ENCODE peak calls at places on chromosomes 11 and 22, in nine cellular contexts. I is esophagus muscularis mucosa, X is neural progenitor cell, T is tibial artery, J is MM.1S, A is Peyer's patch, V is heart right ventricle, Q is left ventricle myocardium inferior, N is brain microvascular endothelial cell. H is an unnamed sample.

GRCh38 chr11:76668362-76669155 is 2.0 kb downstream of the LRRC32 start:
- DNase-seq in I (no peak), X (no peak), T (no peak), J (no peak), A (no peak), V (no peak), Q (no peak), N (no peak), H (peak; percentile 24)

GRCh38 chr11:32890843-32891656 is 1.6 kb upstream of the QSER1 start:
- DNase-seq in I (no peak), X (peak; percentile 69), T (no peak), J (no peak), A (no peak), V (no peak), Q (no peak), N (no peak), H (no peak)

GRCh38 chr11:66313321-66314185 is 3.3 kb downstream of the CD248 start:
- DNase-seq in I (no peak), X (peak; percentile 85), T (no peak), J (no peak), A (no peak), V (no peak), Q (peak; percentile 41), N (no peak), H (no peak)

GRCh38 chr11:129230006-129230405 is 37.9 kb upstream of the ARHGAP32 start:
- DNase-seq in I (no peak), X (no peak), T (no peak), J (no peak), A (no peak), V (no peak), Q (no peak), N (no peak), H (no peak)

GRCh38 chr11:87281496-87281895 is 243.8 kb downstream of the TMEM135 start:
- DNase-seq in I (no peak), X (no peak), T (no peak), J (no peak), A (no peak), V (no peak), Q (no peak), N (peak; percentile 59), H (no peak)

GRCh38 chr22:20246368-20247009 is 21.6 kb downstream of the RTN4R start:
- DNase-seq in I (no peak), X (peak; percentile 65), T (no peak), J (no peak), A (no peak), V (no peak), Q (no peak), N (no peak), H (no peak)

GRCh38 chr11:17418437-17418836 is 30.0 kb upstream of the KCNJ11 start:
- DNase-seq in I (no peak), X (no peak), T (no peak), J (no peak), A (no peak), V (no peak), Q (no peak), N (no peak), H (no peak)

GRCh38 chr11:115659061-115659963 is 155.1 kb upstream of the CADM1 start:
- DNase-seq in I (no peak), X (peak; percentile 67), T (no peak), J (no peak), A (no peak), V (peak; percentile 41), Q (peak; percentile 45), N (no peak), H (no peak)

GRCh38 chr22:36924151-36924698 is 10.8 kb downstream of the CSF2RB start:
- DNase-seq in I (no peak), X (no peak), T (no peak), J (no peak), A (no peak), V (no peak), Q (no peak), N (no peak), H (no peak)

GRCh38 chr22:47370448-47371262 is 608.2 kb downstream of the TBC1D22A start:
- DNase-seq in I (no peak), X (no peak), T (peak; percentile 18), J (peak; percentile 27), A (no peak), V (no peak), Q (no peak), N (no peak), H (no peak)

GRCh38 chr11:95230054-95231034 is 658 bp downstream of the SESN3 start:
- DNase-seq in I (peak; percentile 92), X (peak; percentile 53), T (peak; percentile 20), J (peak; percentile 34), A (peak; percentile 40), V (no peak), Q (no peak), N (peak; percentile 7), H (peak; percentile 64)

GRCh38 chr11:61817471-61818202 is 834 bp upstream of the FADS1 start:
- DNase-seq in I (no peak), X (no peak), T (no peak), J (no peak), A (no peak), V (no peak), Q (no peak), N (no peak), H (no peak)

GRCh38 chr11:120302001-120302805 is 22.9 kb upstream of the TLCD5 start:
- DNase-seq in I (no peak), X (no peak), T (no peak), J (no peak), A (no peak), V (no peak), Q (no peak), N (no peak), H (no peak)

GRCh38 chr22:20567371-20567847 is 60.0 kb downstream of the MED15 start:
- DNase-seq in I (no peak), X (no peak), T (no peak), J (no peak), A (no peak), V (no peak), Q (peak; percentile 6), N (no peak), H (no peak)

GRCh38 chr11:55942785-55943392 is 6.7 kb upstream of the OR5I1 start:
- DNase-seq in I (no peak), X (peak; percentile 66), T (no peak), J (peak; percentile 57), A (no peak), V (no peak), Q (no peak), N (peak; percentile 1), H (no peak)

DNA sequence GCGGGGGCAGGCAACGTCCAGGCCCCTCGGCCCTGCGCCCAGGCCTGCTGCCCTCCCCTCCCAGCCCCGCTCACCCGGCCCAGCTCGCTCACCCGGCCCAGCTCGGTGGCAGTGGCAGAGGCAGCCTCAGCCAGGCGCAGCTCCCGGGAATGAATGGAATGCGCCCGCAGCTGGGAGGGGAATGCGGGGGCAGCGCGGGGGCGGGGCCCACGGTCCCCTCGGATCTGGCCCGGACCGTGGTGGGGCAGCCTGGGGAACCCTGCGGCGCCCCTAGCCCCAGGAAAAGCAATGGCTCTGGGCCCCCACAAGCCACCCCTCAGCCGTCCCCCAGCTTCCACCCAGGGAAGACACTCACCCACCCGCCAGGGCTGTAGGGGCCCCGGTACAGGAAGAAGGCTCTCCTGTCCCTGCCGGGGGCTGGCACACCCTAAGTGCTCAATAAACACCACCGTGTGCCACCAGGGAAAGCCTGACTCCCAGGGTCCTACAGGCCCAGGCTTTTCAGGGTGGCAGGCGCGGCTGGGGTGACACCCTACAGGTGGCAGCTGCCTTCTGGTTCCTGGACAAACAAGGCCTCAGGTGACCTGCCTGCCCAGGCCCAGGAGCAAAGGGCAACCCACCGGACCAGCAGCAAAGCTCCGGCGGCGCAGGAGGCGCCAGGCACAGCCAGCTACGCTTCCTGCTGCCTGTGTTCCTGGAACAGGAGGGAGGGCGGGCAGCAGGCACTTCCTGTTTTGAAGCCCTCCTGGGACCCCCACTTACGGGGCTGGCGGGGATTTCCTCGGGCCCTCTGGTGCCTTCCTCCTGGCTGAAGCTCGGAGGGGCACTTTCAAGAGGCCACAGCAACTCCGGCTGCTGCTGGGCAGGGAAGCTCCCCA is 13.8 kb downstream of the PLXNB2 start:
- DNase-seq in I (no peak), X (peak; percentile 94), T (no peak), J (no peak), A (no peak), V (peak; percentile 71), Q (peak; percentile 78), N (peak; percentile 53), H (no peak)
- H3K4me3 ChIP-seq in I (peak overlapping the region; percentile 42), X (peak overlapping the region; percentile 27), T (peak overlapping the region; percentile 45), J (no peak overlapping the region), A (peak overlapping the region; percentile 1), V (peak overlapping the region; percentile 41), Q (peak overlapping the region; percentile 53), N (peak overlapping the region; percentile 22), H (peak overlapping the region; percentile 25)

GRCh38 chr11:10911907-10912306 is 54.1 kb upstream of the ZBED5 start:
- DNase-seq in I (no peak), X (no peak), T (no peak), J (no peak), A (no peak), V (no peak), Q (no peak), N (no peak), H (no peak)
- H3K4me3 ChIP-seq in I (peak overlapping the region; percentile 20), X (no peak overlapping the region), T (no peak overlapping the region), J (no peak overlapping the region), A (no peak overlapping the region), V (no peak overlapping the region), Q (peak overlapping the region; percentile 11), N (no peak overlapping the region), H (no peak overlapping the region)

DNA sequence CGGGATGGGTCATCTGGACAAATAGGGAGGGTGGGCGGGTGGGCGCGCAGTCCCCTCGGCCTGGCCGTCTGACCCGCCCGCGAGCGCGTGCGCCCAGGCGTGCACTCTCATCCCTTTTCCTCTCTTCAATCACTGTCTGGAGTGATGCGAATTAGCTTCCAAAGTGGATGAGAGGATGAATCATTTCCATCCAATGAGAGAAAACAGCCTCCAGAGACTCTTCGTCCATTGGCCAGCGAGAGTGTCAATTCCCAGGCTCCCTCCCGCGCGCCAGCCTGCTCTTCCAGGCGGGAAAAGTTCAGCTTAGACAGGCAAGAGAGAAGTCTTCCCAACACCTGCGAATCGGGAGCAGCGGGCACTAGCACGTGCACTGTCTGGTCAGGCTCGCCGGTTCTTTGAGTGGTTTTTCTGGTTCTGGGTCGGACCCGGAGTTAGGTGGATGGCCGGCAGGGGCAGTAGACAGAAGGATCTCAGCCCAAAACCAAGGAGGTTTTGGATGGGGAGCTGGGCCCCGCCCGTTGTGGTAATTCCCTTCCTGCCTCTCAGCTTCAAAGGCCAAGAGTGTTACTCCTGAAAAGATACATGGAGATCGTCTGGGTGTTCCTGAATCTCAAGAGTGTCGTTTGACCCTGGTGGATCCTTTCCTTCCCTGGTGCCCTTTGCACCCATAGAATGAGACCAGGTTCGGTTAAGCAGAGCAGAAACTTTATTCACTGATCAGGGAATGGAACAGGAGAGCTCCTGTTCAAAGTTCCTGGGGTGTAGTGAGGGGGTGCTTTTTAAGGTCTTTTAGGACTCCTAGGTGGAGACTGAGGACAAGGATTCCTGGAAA is 33.4 kb upstream of the GLYATL1 start:
- DNase-seq in I (peak; percentile 90), X (peak; percentile 92), T (peak; percentile 27), J (no peak), A (no peak), V (peak; percentile 43), Q (peak; percentile 63), N (peak; percentile 89), H (no peak)
- H3K4me3 ChIP-seq in I (peak overlapping the region; percentile 36), X (peak overlapping the region; percentile 53), T (peak overlapping the region; percentile 37), J (no peak overlapping the region), A (no peak overlapping the region), V (peak overlapping the region; percentile 54), Q (peak overlapping the region; percentile 57), N (peak overlapping the region; percentile 77), H (peak overlapping the region; percentile 29)

DNA sequence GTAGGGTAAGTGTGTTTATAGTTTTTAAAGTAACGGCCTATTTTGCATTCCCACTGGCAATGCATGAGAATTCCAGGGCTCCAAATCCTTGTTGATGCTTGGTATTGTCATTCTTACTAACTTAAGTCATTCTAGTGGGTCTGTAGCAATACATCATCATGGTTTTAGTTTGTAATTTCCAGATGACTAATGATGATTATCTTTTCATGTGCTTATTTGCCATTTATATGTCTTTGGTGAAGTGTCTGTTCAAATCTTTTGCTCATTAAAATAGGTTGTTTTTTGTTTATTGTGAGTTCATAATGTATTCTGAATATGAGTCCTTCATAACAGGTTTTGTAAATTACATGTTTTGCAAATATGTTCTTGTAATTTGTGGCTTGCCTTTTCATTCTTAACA is 31.2 kb downstream of the MTMR3 start:
- DNase-seq in I (no peak), X (no peak), T (no peak), J (no peak), A (no peak), V (no peak), Q (no peak), N (peak; percentile 49), H (no peak)
- H3K4me3 ChIP-seq in I (no peak overlapping the region), X (peak overlapping the region; percentile 4), T (no peak overlapping the region), J (no peak overlapping the region), A (no peak overlapping the region), V (no peak overlapping the region), Q (no peak overlapping the region), N (no peak overlapping the region), H (no peak overlapping the region)